ENCODE peak calls at places on chromosomes 16 and 17, in eight cellular contexts. O is left ventricle myocardium inferior, G is astrocyte, P is breast epithelium, Q is IMR-90, I is heart left ventricle, R is PC-3, E is heart right ventricle. V is an unnamed sample. For H3K9me3, the result is how much of the 10 kb centered on the place peaks cover.

GRCh38 chr17:79404136-79404911 is 206.5 kb downstream of the RBFOX3 start:
- DNase-seq in I (no peak), Q (no peak), G (no peak), O (no peak), P (no peak), E (no peak), R (no peak), V (no peak)

GRCh38 chr16:81513204-81514040 is 68.8 kb downstream of the CMIP start:
- DNase-seq in P (no peak), Q (no peak), I (peak), R (no peak), G (no peak), O (peak), E (peak), V (no peak)

GRCh38 chr17:39981207-39982068 is 831 bp downstream of the PSMD3 start:
- DNase-seq in G (no peak), I (no peak), P (no peak), E (no peak), R (no peak), Q (no peak), O (no peak), V (no peak)

GRCh38 chr17:50765454-50766221 is 1.7 kb downstream of the ANKRD40CL start:
- DNase-seq in I (no peak), P (no peak), E (no peak), G (no peak), O (no peak), Q (no peak), R (no peak), V (no peak)

GRCh38 chr16:85090873-85091521 is 21.3 kb downstream of the CIBAR2 start:
- DNase-seq in P (no peak), E (no peak), I (no peak), Q (no peak), R (no peak), O (no peak), G (no peak), V (no peak)

GRCh38 chr17:8658800-8659199 is 28.3 kb upstream of the MYH10 start:
- DNase-seq in G (no peak), I (no peak), E (no peak), P (no peak), O (no peak), Q (no peak), R (no peak), V (no peak)

GRCh38 chr17:79997004-79997673 is 38.5 kb downstream of the TBC1D16 start:
- DNase-seq in Q (no peak), O (no peak), E (no peak), I (no peak), R (no peak), G (no peak), P (no peak), V (no peak)

GRCh38 chr16:74111583-74111982 is 185.0 kb upstream of the PSMD7 start:
- DNase-seq in O (no peak), R (no peak), G (no peak), E (no peak), P (no peak), Q (no peak), I (no peak), V (no peak)

GRCh38 chr17:31490019-31490383 is 98.5 kb downstream of the RAB11FIP4 start:
- DNase-seq in R (no peak), O (no peak), P (no peak), E (no peak), G (no peak), I (no peak), Q (no peak), V (no peak)

GRCh38 chr17:68910256-68910705 is 44.9 kb downstream of the ABCA8 start:
- DNase-seq in Q (peak), G (peak), P (no peak), R (no peak), E (no peak), O (peak), I (no peak), V (no peak)

GRCh38 chr16:11274964-11275363 is 1.3 kb downstream of the PRM2 start:
- DNase-seq in E (no peak), I (no peak), R (no peak), P (no peak), G (no peak), Q (no peak), O (no peak), V (no peak)

GRCh38 chr17:53191878-53192277 is 630.8 kb upstream of the KIF2B start:
- DNase-seq in O (no peak), R (no peak), Q (no peak), E (no peak), G (no peak), I (no peak), P (no peak), V (no peak)
- TF ChIP-seq CTCF in O (no peak), R (no peak), Q (no peak), E (no peak), G (no peak), I (no peak), P (no peak), V (no peak)

GRCh38 chr16:75175074-75175473 is 26.8 kb downstream of the ZFP1 start:
- DNase-seq in G (no peak), I (no peak), O (no peak), R (no peak), P (no peak), E (no peak), Q (no peak), V (no peak)

GRCh38 chr16:75172578-75172977 is 24.3 kb downstream of the ZFP1 start:
- DNase-seq in I (no peak), P (no peak), R (no peak), G (no peak), E (no peak), O (no peak), Q (no peak), V (no peak)

DNA sequence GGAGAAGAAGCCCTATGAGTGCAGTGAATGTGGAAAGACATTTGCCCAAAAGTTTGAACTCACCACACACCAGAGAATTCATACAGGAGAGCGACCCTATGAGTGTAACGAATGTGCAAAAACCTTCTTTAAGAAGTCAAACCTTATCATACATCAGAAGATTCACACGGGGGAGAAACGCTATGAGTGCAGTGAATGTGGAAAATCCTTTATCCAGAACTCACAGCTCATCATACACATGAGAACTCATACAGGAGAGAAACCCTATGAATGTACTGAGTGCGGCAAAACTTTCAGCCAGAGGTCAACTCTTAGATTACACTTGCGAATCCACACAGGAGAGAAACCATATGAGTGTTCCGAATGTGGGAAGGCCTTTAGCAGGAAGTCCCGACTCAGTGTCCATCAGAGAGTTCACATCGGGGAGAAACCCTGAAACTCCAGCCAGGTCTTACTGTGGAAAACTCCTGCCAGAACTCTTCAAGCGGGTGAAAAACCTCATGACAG is 21.6 kb downstream of the ZFP1 start:
- DNase-seq in O (no peak), I (no peak), G (no peak), E (no peak), R (no peak), Q (no peak), P (no peak), V (no peak)
- H3K9me3 ChIP-seq in O (half or more), I (under half), G (half or more), E (half or more), R (under half), Q (half or more), P (under half), V (half or more)

GRCh38 chr16:78506372-78507193 is 407.1 kb downstream of the WWOX start:
- DNase-seq in P (no peak), E (no peak), Q (no peak), R (no peak), G (no peak), O (no peak), I (no peak), V (no peak)

GRCh38 chr16:78507576-78507975 is 408.1 kb downstream of the WWOX start:
- DNase-seq in G (no peak), Q (no peak), I (no peak), E (no peak), O (no peak), R (no peak), P (no peak), V (no peak)

GRCh38 chr16:78513838-78514237 is 414.4 kb downstream of the WWOX start:
- DNase-seq in O (no peak), I (no peak), Q (no peak), R (no peak), G (no peak), P (no peak), E (no peak), V (no peak)

GRCh38 chr16:78505544-78506371 is 406.3 kb downstream of the WWOX start:
- DNase-seq in E (peak), R (no peak), Q (no peak), G (peak), P (peak), I (peak), O (peak), V (no peak)

DNA sequence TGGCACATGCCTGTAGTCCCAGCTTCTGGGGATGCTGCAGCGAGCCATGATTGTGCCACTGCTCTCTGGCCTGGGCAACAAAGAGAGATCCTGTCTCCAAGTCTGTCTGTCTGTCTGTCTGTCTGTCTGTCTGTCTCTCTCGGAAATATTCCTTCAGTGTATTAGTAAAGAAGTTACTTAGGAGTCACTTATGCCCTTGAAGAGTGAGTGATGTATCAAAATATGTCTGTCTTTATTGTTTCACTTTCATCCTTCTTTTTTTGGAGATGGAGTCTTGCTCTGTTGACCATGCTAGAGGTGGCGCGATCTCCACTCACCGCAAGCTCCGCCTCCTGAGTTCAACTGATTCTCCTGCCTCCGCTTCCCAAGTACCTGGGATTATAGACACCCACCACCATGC is 410.5 kb downstream of the WWOX start:
- DNase-seq in R (no peak), P (no peak), Q (no peak), I (no peak), O (no peak), E (no peak), G (no peak), V (no peak)
- TF ChIP-seq CTCF in R (no peak), P (no peak), Q (no peak), I (no peak), O (no peak), E (no peak), G (no peak), V (no peak)

DNA sequence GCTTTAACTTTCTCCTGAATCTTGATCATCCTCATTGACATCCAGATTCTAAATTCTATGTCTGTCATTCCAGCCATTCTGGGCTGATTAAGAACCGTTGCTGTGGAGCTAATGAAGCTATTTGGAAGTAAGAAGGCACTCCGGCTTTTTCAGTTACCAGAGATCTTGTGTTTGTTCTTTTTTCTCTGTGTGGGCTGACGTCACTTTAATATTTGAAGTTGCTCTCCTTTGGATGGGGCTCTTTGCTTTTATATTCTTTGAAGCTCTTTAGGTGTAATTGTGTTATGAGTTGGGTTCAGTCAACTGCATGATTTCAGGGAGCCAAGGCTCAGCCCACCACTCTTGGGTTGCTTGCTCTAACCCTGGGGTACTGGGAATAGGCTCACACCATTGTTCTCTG is 460.6 kb downstream of the CDH8 start:
- DNase-seq in E (no peak), P (no peak), G (no peak), I (no peak), O (no peak), Q (no peak), R (no peak), V (no peak)
- H3K9me3 ChIP-seq in E (under half), P (under half), G (under half), I (under half), O (under half), Q (under half), R (under half), V (under half)

GRCh38 chr17:49515196-49515770 is 20.2 kb downstream of the NGFR start:
- DNase-seq in G (peak), P (peak), I (peak), O (peak), Q (peak), R (peak), E (peak), V (peak)
- TF ChIP-seq CTCF in G (no peak), P (peak), I (peak), O (peak), Q (peak), R (no peak), E (peak), V (peak)